ENCODE peak calls at places on chromosomes 12 and 14, in nine cellular contexts. X is tibial nerve, I is lower lobe of right lung, E is left ventricle myocardium inferior, Y is psoas muscle, W is esophagus muscularis mucosa, J is tibial artery, Q is IMR-90, F is A549. D is an unnamed sample.
A peak's percentile ranks its signal among the peaks of the same experiment; 100 is the strongest.

GRCh38 chr14:47710581-47710980 is 35.2 kb upstream of the MDGA2 start:
- DNase-seq in F (no peak), X (no peak), J (no peak), Q (no peak), W (no peak), E (no peak), Y (no peak), I (no peak), D (peak; percentile 46)

GRCh38 chr12:19894049-19894448 is 454.8 kb downstream of the AEBP2 start:
- DNase-seq in W (no peak), X (no peak), E (no peak), J (no peak), Y (no peak), F (no peak), I (no peak), Q (peak; percentile 31), D (no peak)

GRCh38 chr14:99774526-99775307 is 18.5 kb upstream of the EML1 start:
- DNase-seq in W (no peak), E (peak; percentile 56), Q (peak; percentile 52), J (no peak), F (no peak), I (no peak), X (no peak), Y (no peak), D (no peak)

GRCh38 chr14:73746540-73747385 is 32.6 kb upstream of the PNMA1 start:
- DNase-seq in I (no peak), W (no peak), X (no peak), J (no peak), Q (no peak), Y (no peak), F (no peak), E (no peak), D (no peak)

GRCh38 chr14:50052517-50052916 is 63.9 kb downstream of the VCPKMT start:
- DNase-seq in J (no peak), F (no peak), W (no peak), I (no peak), Y (no peak), E (no peak), Q (no peak), X (no peak), D (no peak)

GRCh38 chr14:22552827-22553076 is 36.3 kb downstream of the DAD1 start:
- DNase-seq in X (no peak), W (no peak), F (no peak), Q (no peak), I (no peak), E (no peak), J (no peak), Y (no peak), D (no peak)

GRCh38 chr14:74238974-74239847 is at the start of gene VSX2:
- DNase-seq in X (no peak), Q (no peak), I (no peak), J (no peak), Y (no peak), E (no peak), W (no peak), F (no peak), D (no peak)

GRCh38 chr14:38775986-38776385 is 327.0 kb downstream of the SEC23A start:
- DNase-seq in J (no peak), Y (no peak), I (no peak), X (no peak), W (no peak), E (no peak), F (no peak), Q (no peak), D (no peak)

GRCh38 chr14:95832012-95832411 is 44.6 kb upstream of the TUNAR start:
- DNase-seq in Y (no peak), F (no peak), W (peak; percentile 88), E (no peak), Q (no peak), X (no peak), I (no peak), J (no peak), D (no peak)

GRCh38 chr14:93923586-93923985 is 3.6 kb upstream of the FAM181A start:
- DNase-seq in E (no peak), Q (no peak), J (no peak), W (no peak), I (no peak), Y (peak; percentile 38), F (no peak), X (no peak), D (no peak)

GRCh38 chr14:72743626-72744025 is 150.3 kb downstream of the DPF3 start:
- DNase-seq in J (no peak), E (no peak), F (no peak), Q (no peak), Y (no peak), I (no peak), W (peak; percentile 72), X (no peak), D (no peak)

GRCh38 chr14:59664741-59665140 is 88.1 kb upstream of the CCDC175 start:
- DNase-seq in W (no peak), I (no peak), E (no peak), Y (no peak), F (no peak), Q (no peak), J (no peak), X (no peak), D (peak; percentile 84)

GRCh38 chr12:128914908-128915563 is 61.8 kb downstream of the GLT1D1 start:
- DNase-seq in X (no peak), J (no peak), Y (no peak), I (no peak), Q (no peak), F (no peak), E (no peak), W (no peak), D (no peak)

GRCh38 chr12:68623984-68624383 is 13.3 kb downstream of the RAP1B start:
- DNase-seq in W (no peak), X (no peak), I (no peak), J (no peak), Q (peak; percentile 61), F (no peak), E (no peak), Y (no peak), D (no peak)

GRCh38 chr12:19654630-19655384 is 215.5 kb downstream of the AEBP2 start:
- DNase-seq in Q (peak; percentile 84), Y (no peak), I (no peak), W (no peak), F (no peak), X (no peak), J (no peak), E (no peak), D (no peak)

GRCh38 chr12:56836317-56836716 is 73.2 kb downstream of the HSD17B6 start:
- DNase-seq in E (peak; percentile 19), X (no peak), Q (no peak), F (peak; percentile 26), Y (no peak), W (no peak), I (peak; percentile 50), J (no peak), D (peak; percentile 67)

GRCh38 chr12:5395443-5396401 is 36.2 kb upstream of the NTF3 start:
- DNase-seq in X (no peak), F (no peak), I (no peak), Q (no peak), Y (no peak), W (peak; percentile 82), J (no peak), E (no peak), D (peak; percentile 60)

GRCh38 chr12:32501835-32502333 is 102.5 kb downstream of the FGD4 start:
- DNase-seq in F (no peak), J (peak; percentile 36), Q (peak; percentile 81), I (no peak), W (no peak), X (no peak), Y (peak; percentile 53), E (no peak), D (no peak)

DNA sequence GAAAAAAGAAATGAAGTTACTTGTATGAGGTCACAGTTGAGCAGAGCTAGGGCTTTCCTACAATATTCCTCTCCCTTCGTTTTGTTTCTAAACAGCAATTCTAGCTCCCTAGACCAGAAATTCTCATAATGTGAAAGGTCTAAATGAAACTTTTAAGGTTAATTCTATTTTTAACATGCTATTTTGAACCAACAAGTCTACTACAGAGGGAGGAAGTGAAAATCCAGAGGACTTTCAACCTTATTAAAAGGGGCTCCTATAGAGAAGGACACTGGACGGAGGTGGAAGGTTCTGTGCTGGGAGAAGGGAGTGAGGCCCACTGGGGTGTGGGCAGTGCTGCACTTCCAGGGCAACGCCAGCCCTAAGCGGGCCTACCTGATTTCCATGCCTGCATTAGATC is 13.4 kb downstream of the GSG1 start:
- DNase-seq in J (no peak), W (no peak), Q (no peak), X (no peak), Y (no peak), F (no peak), I (no peak), E (no peak), D (no peak)
- H3K4me1 ChIP-seq in J (peaks cover 12% of the 10 kb centered on the region), W (peaks cover 15% of the 10 kb centered on the region), Q (peaks cover 10% of the 10 kb centered on the region), X (no peaks in the 10 kb centered on the region), Y (no peaks in the 10 kb centered on the region), F (peaks cover 20% of the 10 kb centered on the region), I (peaks cover 11% of the 10 kb centered on the region), E (peaks cover 4% of the 10 kb centered on the region), D (peaks cover 29% of the 10 kb centered on the region)

GRCh38 chr12:125033296-125033695 is 31.9 kb upstream of the AACS start:
- DNase-seq in E (no peak), F (no peak), W (no peak), Q (no peak), I (no peak), J (no peak), Y (no peak), X (no peak), D (no peak)
- H3K27ac ChIP-seq in E (no peak overlapping the region), F (no peak overlapping the region), W (no peak overlapping the region), Q (no peak overlapping the region), I (no peak overlapping the region), J (no peak overlapping the region), Y (no peak overlapping the region), X (no peak overlapping the region), D (no peak overlapping the region)

GRCh38 chr12:132506730-132507538 is 17.0 kb downstream of the FBRSL1 start:
- DNase-seq in W (peak; percentile 94), I (peak; percentile 84), X (peak; percentile 43), Y (peak; percentile 94), F (no peak), J (peak; percentile 69), Q (peak; percentile 77), E (peak; percentile 90), D (no peak)

GRCh38 chr12:132506328-132506727 is 16.4 kb downstream of the FBRSL1 start:
- DNase-seq in W (no peak), F (no peak), X (no peak), E (no peak), I (no peak), Q (no peak), Y (no peak), J (no peak), D (no peak)

GRCh38 chr12:132508860-132509732 is 19.1 kb downstream of the FBRSL1 start:
- DNase-seq in E (no peak), X (no peak), I (no peak), Q (no peak), J (no peak), Y (no peak), F (no peak), W (no peak), D (no peak)

GRCh38 chr12:132508248-132508740 is 18.3 kb downstream of the FBRSL1 start:
- DNase-seq in Q (no peak), X (no peak), W (no peak), Y (no peak), I (no peak), J (no peak), E (no peak), F (no peak), D (no peak)

GRCh38 chr12:132507656-132508055 is 17.7 kb downstream of the FBRSL1 start:
- DNase-seq in J (no peak), Q (no peak), X (no peak), F (no peak), E (no peak), W (no peak), Y (no peak), I (no peak), D (no peak)
- H3K4me1 ChIP-seq in J (peaks cover 48% of the 10 kb centered on the region), Q (peaks cover 18% of the 10 kb centered on the region), X (peaks cover 58% of the 10 kb centered on the region), F (peaks cover 14% of the 10 kb centered on the region), E (peaks cover 69% of the 10 kb centered on the region), W (peaks cover 60% of the 10 kb centered on the region), Y (peaks cover 48% of the 10 kb centered on the region), I (peaks cover 45% of the 10 kb centered on the region), D (no peaks in the 10 kb centered on the region)

GRCh38 chr12:47901285-47902093 is 3.3 kb downstream of the VDR start:
- DNase-seq in J (no peak), I (no peak), W (no peak), Y (no peak), X (no peak), E (no peak), Q (no peak), F (no peak), D (no peak)
- H3K27ac ChIP-seq in J (no peak overlapping the region), I (peak overlapping the region; percentile 64), W (no peak overlapping the region), Y (no peak overlapping the region), X (no peak overlapping the region), E (no peak overlapping the region), Q (no peak overlapping the region), F (no peak overlapping the region), D (no peak overlapping the region)